ENCODE peak calls at places on chromosome 4, in nine cellular contexts. One of them, this sample, is unnamed.

GRCh38 chr4:162038112-162038511 is 125.7 kb downstream of the FSTL5 start:
- DNase-seq in natural killer cell: no peak
- DNase-seq in M059J: no peak
- DNase-seq in NCI-H345: no peak
- DNase-seq in stromal cell of bone marrow: no peak
- DNase-seq in tibial artery: no peak
- DNase-seq in Daoy: no peak
- DNase-seq in uterus: no peak
- DNase-seq in GM12865: no peak
- DNase-seq in this sample: no peak

GRCh38 chr4:166538491-166539005 is 665.5 kb downstream of the TLL1 start:
- DNase-seq in GM12865: no peak
- DNase-seq in Daoy: peak
- DNase-seq in M059J: peak
- DNase-seq in tibial artery: no peak
- DNase-seq in uterus: no peak
- DNase-seq in stromal cell of bone marrow: peak
- DNase-seq in natural killer cell: no peak
- DNase-seq in NCI-H345: no peak
- DNase-seq in this sample: no peak

GRCh38 chr4:106418444-106418843 is 49.9 kb upstream of the GIMD1 start:
- DNase-seq in M059J: no peak
- DNase-seq in natural killer cell: no peak
- DNase-seq in GM12865: no peak
- DNase-seq in uterus: no peak
- DNase-seq in Daoy: no peak
- DNase-seq in stromal cell of bone marrow: no peak
- DNase-seq in NCI-H345: no peak
- DNase-seq in tibial artery: no peak
- DNase-seq in this sample: no peak

GRCh38 chr4:128155874-128156456 is 94.9 kb downstream of the LARP1B start:
- DNase-seq in NCI-H345: no peak
- DNase-seq in M059J: no peak
- DNase-seq in Daoy: no peak
- DNase-seq in tibial artery: no peak
- DNase-seq in uterus: no peak
- DNase-seq in stromal cell of bone marrow: no peak
- DNase-seq in natural killer cell: no peak
- DNase-seq in GM12865: no peak
- DNase-seq in this sample: no peak

GRCh38 chr4:173490256-173490655 is 39.8 kb downstream of the HAND2 start:
- DNase-seq in tibial artery: no peak
- DNase-seq in stromal cell of bone marrow: no peak
- DNase-seq in Daoy: no peak
- DNase-seq in GM12865: no peak
- DNase-seq in uterus: no peak
- DNase-seq in natural killer cell: no peak
- DNase-seq in M059J: peak
- DNase-seq in NCI-H345: no peak
- DNase-seq in this sample: no peak

GRCh38 chr4:37648084-37648817 is 37.9 kb downstream of the RELL1 start:
- DNase-seq in natural killer cell: no peak
- DNase-seq in GM12865: no peak
- DNase-seq in M059J: peak
- DNase-seq in stromal cell of bone marrow: peak
- DNase-seq in Daoy: peak
- DNase-seq in tibial artery: peak
- DNase-seq in uterus: peak
- DNase-seq in NCI-H345: no peak
- DNase-seq in this sample: no peak

GRCh38 chr4:102341201-102341600 is 4.1 kb downstream of the SLC39A8 start:
- DNase-seq in M059J: no peak
- DNase-seq in NCI-H345: no peak
- DNase-seq in tibial artery: no peak
- DNase-seq in stromal cell of bone marrow: no peak
- DNase-seq in GM12865: no peak
- DNase-seq in uterus: no peak
- DNase-seq in natural killer cell: no peak
- DNase-seq in Daoy: no peak
- DNase-seq in this sample: no peak

GRCh38 chr4:17092990-17093880 is 194.8 kb upstream of the LDB2 start:
- DNase-seq in tibial artery: no peak
- DNase-seq in GM12865: peak
- DNase-seq in M059J: no peak
- DNase-seq in stromal cell of bone marrow: no peak
- DNase-seq in natural killer cell: no peak
- DNase-seq in NCI-H345: no peak
- DNase-seq in uterus: no peak
- DNase-seq in Daoy: no peak
- DNase-seq in this sample: no peak

GRCh38 chr4:173270312-173271027 is 63.7 kb downstream of the HMGB2 start:
- DNase-seq in natural killer cell: no peak
- DNase-seq in Daoy: no peak
- DNase-seq in uterus: no peak
- DNase-seq in tibial artery: no peak
- DNase-seq in stromal cell of bone marrow: no peak
- DNase-seq in NCI-H345: no peak
- DNase-seq in M059J: peak
- DNase-seq in GM12865: no peak
- DNase-seq in this sample: no peak

GRCh38 chr4:77593101-77593500 is 12.5 kb upstream of the CXCL13 start:
- DNase-seq in NCI-H345: no peak
- DNase-seq in Daoy: no peak
- DNase-seq in GM12865: no peak
- DNase-seq in uterus: no peak
- DNase-seq in M059J: no peak
- DNase-seq in tibial artery: no peak
- DNase-seq in natural killer cell: no peak
- DNase-seq in stromal cell of bone marrow: no peak
- DNase-seq in this sample: no peak

GRCh38 chr4:7367894-7368293 is 66.8 kb downstream of the PSAPL1 start:
- DNase-seq in M059J: no peak
- DNase-seq in stromal cell of bone marrow: no peak
- DNase-seq in Daoy: no peak
- DNase-seq in NCI-H345: peak
- DNase-seq in tibial artery: no peak
- DNase-seq in natural killer cell: no peak
- DNase-seq in uterus: no peak
- DNase-seq in GM12865: no peak
- DNase-seq in this sample: no peak

GRCh38 chr4:169927280-169927679 is 98.9 kb downstream of the MFAP3L start:
- DNase-seq in natural killer cell: no peak
- DNase-seq in Daoy: no peak
- DNase-seq in M059J: no peak
- DNase-seq in tibial artery: no peak
- DNase-seq in NCI-H345: no peak
- DNase-seq in uterus: no peak
- DNase-seq in GM12865: no peak
- DNase-seq in stromal cell of bone marrow: no peak
- DNase-seq in this sample: no peak

GRCh38 chr4:948101-948935 is 16.1 kb downstream of the TMEM175 start:
- DNase-seq in GM12865: no peak
- DNase-seq in Daoy: no peak
- DNase-seq in natural killer cell: no peak
- DNase-seq in NCI-H345: no peak
- DNase-seq in M059J: no peak
- DNase-seq in uterus: no peak
- DNase-seq in stromal cell of bone marrow: no peak
- DNase-seq in tibial artery: peak
- DNase-seq in this sample: no peak

GRCh38 chr4:161350946-161351345 is 812.9 kb downstream of the FSTL5 start:
- DNase-seq in M059J: no peak
- DNase-seq in GM12865: no peak
- DNase-seq in Daoy: no peak
- DNase-seq in uterus: no peak
- DNase-seq in natural killer cell: no peak
- DNase-seq in tibial artery: no peak
- DNase-seq in NCI-H345: no peak
- DNase-seq in stromal cell of bone marrow: no peak
- DNase-seq in this sample: no peak

GRCh38 chr4:98939892-98940298 is 11.0 kb upstream of the EIF4E start:
- DNase-seq in tibial artery: no peak
- DNase-seq in uterus: no peak
- DNase-seq in stromal cell of bone marrow: peak
- DNase-seq in Daoy: peak
- DNase-seq in NCI-H345: peak
- DNase-seq in natural killer cell: no peak
- DNase-seq in M059J: peak
- DNase-seq in GM12865: peak
- DNase-seq in this sample: no peak

GRCh38 chr4:20589436-20589835 is 110.8 kb upstream of the PACRGL start:
- DNase-seq in uterus: no peak
- DNase-seq in Daoy: no peak
- DNase-seq in natural killer cell: no peak
- DNase-seq in NCI-H345: no peak
- DNase-seq in stromal cell of bone marrow: no peak
- DNase-seq in M059J: peak
- DNase-seq in GM12865: no peak
- DNase-seq in tibial artery: no peak
- DNase-seq in this sample: no peak

GRCh38 chr4:184298255-184298654 is 80.6 kb upstream of the ENPP6 start:
- DNase-seq in stromal cell of bone marrow: peak
- DNase-seq in M059J: no peak
- DNase-seq in GM12865: no peak
- DNase-seq in natural killer cell: no peak
- DNase-seq in uterus: no peak
- DNase-seq in tibial artery: no peak
- DNase-seq in NCI-H345: no peak
- DNase-seq in Daoy: no peak
- DNase-seq in this sample: no peak

GRCh38 chr4:104494822-104495559 is at the start of gene CXXC4:
- DNase-seq in natural killer cell: peak
- DNase-seq in stromal cell of bone marrow: no peak
- DNase-seq in uterus: peak
- DNase-seq in NCI-H345: peak
- DNase-seq in M059J: peak
- DNase-seq in tibial artery: peak
- DNase-seq in Daoy: peak
- DNase-seq in GM12865: peak
- DNase-seq in this sample: no peak

GRCh38 chr4:156190606-156191005 is 236.9 kb upstream of the CTSO start:
- DNase-seq in M059J: peak
- DNase-seq in NCI-H345: no peak
- DNase-seq in Daoy: peak
- DNase-seq in tibial artery: no peak
- DNase-seq in GM12865: no peak
- DNase-seq in uterus: no peak
- DNase-seq in natural killer cell: no peak
- DNase-seq in stromal cell of bone marrow: no peak
- DNase-seq in this sample: no peak

GRCh38 chr4:27149541-27150212 is 289.0 kb downstream of the STIM2 start:
- DNase-seq in M059J: peak
- DNase-seq in natural killer cell: no peak
- DNase-seq in GM12865: no peak
- DNase-seq in tibial artery: no peak
- DNase-seq in Daoy: no peak
- DNase-seq in uterus: no peak
- DNase-seq in NCI-H345: no peak
- DNase-seq in stromal cell of bone marrow: peak
- DNase-seq in this sample: no peak

GRCh38 chr4:103075435-103075893 is 1.1 kb downstream of the SLC9B2 start:
- DNase-seq in NCI-H345: no peak
- DNase-seq in tibial artery: no peak
- DNase-seq in M059J: peak
- DNase-seq in stromal cell of bone marrow: no peak
- DNase-seq in natural killer cell: no peak
- DNase-seq in uterus: no peak
- DNase-seq in Daoy: peak
- DNase-seq in GM12865: peak
- DNase-seq in this sample: no peak

GRCh38 chr4:185275501-185275900 is 66.1 kb downstream of the SNX25 start:
- DNase-seq in NCI-H345: no peak
- DNase-seq in Daoy: no peak
- DNase-seq in tibial artery: no peak
- DNase-seq in stromal cell of bone marrow: no peak
- DNase-seq in natural killer cell: no peak
- DNase-seq in uterus: no peak
- DNase-seq in GM12865: no peak
- DNase-seq in M059J: no peak
- DNase-seq in this sample: no peak

GRCh38 chr4:24559889-24560288 is 24.5 kb downstream of the DHX15 start:
- DNase-seq in tibial artery: no peak
- DNase-seq in NCI-H345: no peak
- DNase-seq in uterus: no peak
- DNase-seq in stromal cell of bone marrow: no peak
- DNase-seq in Daoy: no peak
- DNase-seq in natural killer cell: no peak
- DNase-seq in GM12865: no peak
- DNase-seq in M059J: no peak
- DNase-seq in this sample: no peak

GRCh38 chr4:7192252-7193039 is at the start of gene SORCS2:
- DNase-seq in stromal cell of bone marrow: no peak
- DNase-seq in NCI-H345: peak
- DNase-seq in Daoy: peak
- DNase-seq in tibial artery: peak
- DNase-seq in uterus: peak
- DNase-seq in M059J: peak
- DNase-seq in natural killer cell: peak
- DNase-seq in GM12865: peak
- DNase-seq in this sample: peak

GRCh38 chr4:164779811-164780216 is 25.9 kb downstream of the SMIM31 start:
- DNase-seq in natural killer cell: no peak
- DNase-seq in Daoy: peak
- DNase-seq in M059J: peak
- DNase-seq in uterus: no peak
- DNase-seq in NCI-H345: peak
- DNase-seq in stromal cell of bone marrow: peak
- DNase-seq in GM12865: peak
- DNase-seq in tibial artery: no peak
- DNase-seq in this sample: no peak

GRCh38 chr4:1130318-1131186 is 17.2 kb upstream of the RNF212 start:
- DNase-seq in Daoy: peak
- DNase-seq in uterus: peak
- DNase-seq in stromal cell of bone marrow: peak
- DNase-seq in GM12865: peak
- DNase-seq in natural killer cell: peak
- DNase-seq in M059J: peak
- DNase-seq in tibial artery: peak
- DNase-seq in NCI-H345: peak
- DNase-seq in this sample: peak

GRCh38 chr4:6023766-6024165 is 5.5 kb upstream of the C4orf50 start:
- DNase-seq in GM12865: no peak
- DNase-seq in tibial artery: no peak
- DNase-seq in Daoy: peak
- DNase-seq in M059J: no peak
- DNase-seq in uterus: no peak
- DNase-seq in NCI-H345: no peak
- DNase-seq in natural killer cell: no peak
- DNase-seq in stromal cell of bone marrow: no peak
- DNase-seq in this sample: no peak

GRCh38 chr4:28966982-28967381 is 1753.2 kb upstream of the PCDH7 start:
- DNase-seq in Daoy: no peak
- DNase-seq in natural killer cell: no peak
- DNase-seq in stromal cell of bone marrow: no peak
- DNase-seq in uterus: no peak
- DNase-seq in tibial artery: no peak
- DNase-seq in M059J: peak
- DNase-seq in NCI-H345: no peak
- DNase-seq in GM12865: no peak
- DNase-seq in this sample: no peak

GRCh38 chr4:54959656-54960055 is 165.7 kb downstream of the KDR start:
- DNase-seq in GM12865: no peak
- DNase-seq in M059J: peak
- DNase-seq in NCI-H345: no peak
- DNase-seq in Daoy: no peak
- DNase-seq in stromal cell of bone marrow: peak
- DNase-seq in uterus: no peak
- DNase-seq in tibial artery: no peak
- DNase-seq in natural killer cell: no peak
- DNase-seq in this sample: no peak

GRCh38 chr4:6252051-6252450 is 17.6 kb upstream of the WFS1 start:
- DNase-seq in uterus: no peak
- DNase-seq in Daoy: no peak
- DNase-seq in M059J: no peak
- DNase-seq in natural killer cell: no peak
- DNase-seq in tibial artery: no peak
- DNase-seq in GM12865: no peak
- DNase-seq in NCI-H345: no peak
- DNase-seq in stromal cell of bone marrow: no peak
- DNase-seq in this sample: no peak

GRCh38 chr4:6275898-6276563 is 6.4 kb downstream of the WFS1 start:
- DNase-seq in Daoy: no peak
- DNase-seq in tibial artery: peak
- DNase-seq in uterus: no peak
- DNase-seq in NCI-H345: no peak
- DNase-seq in natural killer cell: no peak
- DNase-seq in GM12865: no peak
- DNase-seq in stromal cell of bone marrow: no peak
- DNase-seq in M059J: no peak
- DNase-seq in this sample: no peak

This sample was measured in activated effector memory CD4-positive, alpha-beta T cell treated with Interleukin-2 at 50 U/mL for 16 hours.